ENCODE peak calls at places on chromosomes 5 and 9, in nine cellular contexts. Y is AG09309; O is NCI-H2081 treated with DMSO at 0.1 percent for 48 hours; U is transverse colon; G is uterus; Q is central memory CD4-positive, alpha-beta T cell; T is choroid plexus epithelial cell; E is ELR; X is NCI-H1694 treated with DMSO at 0.1 percent for 48 hours. B is an unnamed sample.

GRCh38 chr5:98721231-98721928 is 52.1 kb upstream of the RGMB start:
- DNase-seq in Y (no peak), O (no peak), U (no peak), G (no peak), Q (no peak), T (peak), E (peak), X (no peak), B (no peak)

GRCh38 chr5:24142346-24142745 is 502.4 kb downstream of the CDH10 start:
- DNase-seq in Y (no peak), O (no peak), U (no peak), G (no peak), Q (no peak), T (no peak), E (no peak), X (no peak), B (no peak)

GRCh38 chr5:142095651-142096330 is 12.8 kb upstream of the NDFIP1 start:
- DNase-seq in Y (no peak), O (no peak), U (peak), G (no peak), Q (peak), T (no peak), E (no peak), X (no peak), B (no peak)

GRCh38 chr9:14043491-14043890 is 270.4 kb downstream of the NFIB start:
- DNase-seq in Y (no peak), O (no peak), U (no peak), G (no peak), Q (no peak), T (no peak), E (no peak), X (no peak), B (no peak)

GRCh38 chr5:96207420-96207819 is 225.6 kb downstream of the PCSK1 start:
- DNase-seq in Y (no peak), O (no peak), U (no peak), G (no peak), Q (no peak), T (peak), E (no peak), X (no peak), B (no peak)

GRCh38 chr9:129160712-129161533 is 17.1 kb downstream of the IER5L start:
- DNase-seq in Y (no peak), O (no peak), U (no peak), G (no peak), Q (no peak), T (peak), E (no peak), X (no peak), B (no peak)

GRCh38 chr5:19001054-19001453 is 986.9 kb downstream of the CDH18 start:
- DNase-seq in Y (no peak), O (no peak), U (no peak), G (no peak), Q (no peak), T (no peak), E (no peak), X (no peak), B (no peak)

GRCh38 chr5:123154857-123155467 is 65.9 kb downstream of the PRDM6 start:
- DNase-seq in Y (no peak), O (no peak), U (no peak), G (no peak), Q (no peak), T (no peak), E (no peak), X (no peak), B (no peak)

GRCh38 chr9:93154293-93154903 is 20.3 kb upstream of the NINJ1 start:
- DNase-seq in Y (no peak), O (no peak), U (peak), G (no peak), Q (peak), T (peak), E (peak), X (peak), B (peak)

GRCh38 chr9:111959960-111960359 is 63.3 kb downstream of the UGCG start:
- DNase-seq in Y (no peak), O (no peak), U (no peak), G (no peak), Q (no peak), T (peak), E (peak), X (no peak), B (peak)

GRCh38 chr5:145484195-145484594 is 350.9 kb downstream of the PRELID2 start:
- DNase-seq in Y (peak), O (no peak), U (no peak), G (no peak), Q (no peak), T (peak), E (peak), X (no peak), B (peak)

GRCh38 chr5:73448072-73448432 is 525 bp downstream of the FOXD1 start:
- DNase-seq in Y (no peak), O (no peak), U (no peak), G (no peak), Q (no peak), T (no peak), E (no peak), X (no peak), B (no peak)

GRCh38 chr5:73238873-73239272 is 65.9 kb downstream of the TMEM174 start:
- DNase-seq in Y (no peak), O (no peak), U (no peak), G (no peak), Q (no peak), T (no peak), E (no peak), X (no peak), B (no peak)

GRCh38 chr5:150627731-150628545 is 12.5 kb upstream of the SYNPO start:
- DNase-seq in Y (no peak), O (no peak), U (no peak), G (no peak), Q (no peak), T (peak), E (peak), X (no peak), B (no peak)

GRCh38 chr5:172833691-172834569 is at the start of gene ERGIC1:
- DNase-seq in Y (peak), O (no peak), U (peak), G (peak), Q (peak), T (peak), E (peak), X (no peak), B (peak)

GRCh38 chr9:98248737-98249474 is 6.5 kb downstream of the TBC1D2 start:
- DNase-seq in Y (peak), O (no peak), U (peak), G (peak), Q (no peak), T (peak), E (peak), X (no peak), B (peak)

GRCh38 chr5:163705983-163706771 is 200.8 kb downstream of the MAT2B start:
- DNase-seq in Y (peak), O (no peak), U (no peak), G (no peak), Q (no peak), T (no peak), E (peak), X (no peak), B (peak)

GRCh38 chr9:129481824-129482511 is 138.9 kb downstream of the C9orf50 start:
- DNase-seq in Y (no peak), O (no peak), U (no peak), G (peak), Q (no peak), T (peak), E (peak), X (no peak), B (no peak)

GRCh38 chr5:76081811-76082783 is 1.1 kb upstream of the SV2C start:
- DNase-seq in Y (no peak), O (no peak), U (no peak), G (no peak), Q (no peak), T (no peak), E (no peak), X (no peak), B (no peak)

B was measured in dermis blood vessel endothelial cell.